ENCODE peak calls at places on chromosomes 13 and 19, in ten cellular contexts. M, D, F, I, S, Q, C, W, J and L are unnamed samples.

GRCh38 chr13:83215627-83216026 is 666.6 kb downstream of the SLITRK1 start:
- DNase-seq in M (no peak), J (no peak), Q (no peak), F (no peak), I (peak; percentile 81), W (no peak), C (peak; percentile 81), S (peak; percentile 42), D (no peak), L (no peak)

GRCh38 chr13:38944219-38944618 is 46.4 kb downstream of the STOML3 start:
- DNase-seq in W (no peak), D (no peak), F (no peak), S (no peak), I (no peak), Q (no peak), J (no peak), M (no peak), C (no peak), L (no peak)

GRCh38 chr13:109154146-109154545 is 524.7 kb downstream of the MYO16 start:
- DNase-seq in M (no peak), W (peak; percentile 64), S (no peak), Q (no peak), D (no peak), I (no peak), F (no peak), J (peak; percentile 50), C (no peak), L (no peak)

GRCh38 chr13:77112961-77113360 is 86.0 kb upstream of the FBXL3 start:
- DNase-seq in C (no peak), D (no peak), M (no peak), S (no peak), W (no peak), J (no peak), I (no peak), F (no peak), Q (no peak), L (no peak)

GRCh38 chr19:23800868-23801267 is 42.2 kb upstream of the ZNF681 start:
- DNase-seq in I (no peak), J (no peak), F (no peak), D (no peak), C (no peak), S (no peak), W (no peak), Q (no peak), M (no peak), L (no peak)

GRCh38 chr19:16371540-16371986 is 46.9 kb downstream of the KLF2 start:
- DNase-seq in J (no peak), S (no peak), F (no peak), Q (peak; percentile 75), W (no peak), M (peak; percentile 92), C (no peak), D (no peak), I (no peak), L (no peak)

GRCh38 chr13:81142306-81142999 is 801.5 kb upstream of the SPRY2 start:
- DNase-seq in F (no peak), D (no peak), M (no peak), J (no peak), C (no peak), I (no peak), S (no peak), W (no peak), Q (no peak), L (no peak)

GRCh38 chr13:46288570-46289259 is 77.0 kb downstream of the LRRC63 start:
- DNase-seq in S (no peak), F (no peak), Q (no peak), C (peak; percentile 63), M (no peak), I (peak; percentile 22), W (no peak), D (no peak), J (no peak), L (no peak)

GRCh38 chr13:30124131-30124768 is 183.1 kb downstream of the KATNAL1 start:
- DNase-seq in Q (no peak), F (no peak), I (no peak), J (no peak), W (no peak), S (no peak), C (no peak), D (no peak), M (no peak), L (no peak)

GRCh38 chr19:18029617-18030338 is 21.8 kb downstream of the ARRDC2 start:
- DNase-seq in F (peak; percentile 67), Q (peak; percentile 60), S (no peak), M (no peak), D (peak; percentile 70), C (no peak), J (peak; percentile 97), I (peak; percentile 32), W (no peak), L (peak; percentile 89)

GRCh38 chr19:51660975-51661600 is 14.5 kb upstream of the SIGLEC14 start:
- DNase-seq in D (no peak), J (peak; percentile 48), M (peak; percentile 89), F (peak; percentile 90), S (peak; percentile 33), C (peak; percentile 90), I (peak; percentile 72), W (peak; percentile 88), Q (peak; percentile 78), L (no peak)

GRCh38 chr13:20359335-20359734 is 127.2 kb upstream of the GJB6 start:
- DNase-seq in D (no peak), F (peak; percentile 97), I (peak; percentile 99), J (peak; percentile 95), Q (no peak), W (no peak), M (no peak), C (peak; percentile 97), S (peak; percentile 92), L (no peak)

GRCh38 chr13:20362642-20363041 is 130.5 kb upstream of the GJB6 start:
- DNase-seq in Q (no peak), M (no peak), J (no peak), D (no peak), I (no peak), F (no peak), C (no peak), W (no peak), S (no peak), L (no peak)

GRCh38 chr13:20358022-20358421 is 125.9 kb upstream of the GJB6 start:
- DNase-seq in J (no peak), D (no peak), M (no peak), Q (no peak), F (no peak), C (no peak), S (no peak), W (no peak), I (no peak), L (no peak)

GRCh38 chr13:20360835-20361412 is 128.8 kb upstream of the GJB6 start:
- DNase-seq in F (no peak), S (no peak), W (no peak), Q (no peak), C (no peak), I (no peak), M (no peak), D (no peak), J (no peak), L (no peak)

DNA sequence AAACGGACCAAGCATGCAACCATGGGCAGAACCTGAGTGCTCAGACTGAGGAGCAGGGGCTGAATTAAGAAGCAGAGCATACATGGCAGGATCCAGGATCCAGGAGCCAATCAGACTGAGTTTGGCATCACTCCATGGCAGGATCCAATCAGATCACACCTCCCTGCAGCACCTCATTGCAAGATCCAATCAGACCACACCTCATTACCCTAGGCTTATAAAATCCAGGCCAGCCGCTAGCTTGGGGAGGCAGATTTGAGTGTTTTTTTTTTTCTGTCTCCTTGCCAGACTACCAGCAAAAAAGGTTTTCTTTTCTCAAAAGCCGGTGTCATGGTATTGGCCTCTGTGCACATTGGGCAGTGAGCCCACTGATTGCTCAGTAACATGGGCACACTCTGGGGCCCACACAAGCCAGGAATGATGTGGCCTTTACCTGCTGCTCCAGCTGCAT is 127.9 kb upstream of the GJB6 start:
- DNase-seq in Q (no peak), S (peak; percentile 18), F (peak; percentile 77), I (peak; percentile 43), C (peak; percentile 66), J (peak; percentile 38), W (no peak), D (no peak), M (no peak), L (peak; percentile 67)
- H3K27ac ChIP-seq in Q (no peak overlapping the region), S (peak overlapping the region; percentile 68), F (no peak overlapping the region), I (no peak overlapping the region), C (no peak overlapping the region), J (peak overlapping the region; percentile 35), W (no peak overlapping the region), D (no peak overlapping the region), M (no peak overlapping the region), L (no peak overlapping the region)

GRCh38 chr13:87810391-87810801 is 139.2 kb downstream of the SLITRK5 start:
- DNase-seq in W (no peak), S (no peak), C (no peak), J (peak; percentile 69), Q (no peak), D (no peak), F (no peak), I (no peak), M (no peak), L (no peak)
- TF ChIP-seq CTCF in W (no peak), S (no peak), C (no peak), J (peak; percentile 65), Q (no peak), D (no peak), F (no peak), I (no peak), M (no peak), L (no peak)

GRCh38 chr19:55063492-55063843 is 520 bp upstream of the RDH13 start:
- DNase-seq in W (no peak), D (no peak), M (no peak), Q (no peak), C (no peak), I (no peak), F (no peak), J (no peak), S (no peak), L (no peak)
- H3K4me3 ChIP-seq in W (peak overlapping the region; percentile 81), D (peak overlapping the region; percentile 91), M (no peak overlapping the region), Q (peak overlapping the region; percentile 100), C (peak overlapping the region; percentile 55), I (peak overlapping the region; percentile 46), F (peak overlapping the region; percentile 85), J (peak overlapping the region; percentile 16), S (peak overlapping the region; percentile 47), L (no peak overlapping the region)

GRCh38 chr13:112785419-112785856 is 95.6 kb downstream of the ATP11A start:
- DNase-seq in S (no peak), Q (no peak), W (no peak), D (peak; percentile 46), I (no peak), J (no peak), F (peak; percentile 76), M (no peak), C (no peak), L (no peak)
- H3K27ac ChIP-seq in S (no peak overlapping the region), Q (no peak overlapping the region), W (no peak overlapping the region), D (no peak overlapping the region), I (no peak overlapping the region), J (no peak overlapping the region), F (no peak overlapping the region), M (no peak overlapping the region), C (no peak overlapping the region), L (no peak overlapping the region)